ENCODE peak calls at places on chromosomes 1 and 21, in four cellular contexts. One of them, this sample, is unnamed.

GRCh38 chr1:155514582-155515187 is 47.9 kb downstream of the ASH1L start:
- DNase-seq in IMR-90: no peak
- DNase-seq in H9: no peak
- DNase-seq in H1: no peak
- DNase-seq in this sample: no peak

GRCh38 chr1:243598433-243598832 is 251.6 kb downstream of the AKT3 start:
- DNase-seq in IMR-90: peak; percentile 93
- DNase-seq in H9: no peak
- DNase-seq in H1: no peak
- DNase-seq in this sample: peak; percentile 36

GRCh38 chr1:27406354-27406665 is 13.9 kb downstream of the GPR3 start:
- DNase-seq in IMR-90: no peak
- DNase-seq in H9: no peak
- DNase-seq in H1: no peak
- DNase-seq in this sample: no peak

GRCh38 chr1:20484526-20485462 is 1.2 kb downstream of the CAMK2N1 start:
- DNase-seq in IMR-90: no peak
- DNase-seq in H9: no peak
- DNase-seq in H1: no peak
- DNase-seq in this sample: peak; percentile 68

GRCh38 chr1:209323743-209324142 is 259.8 kb upstream of the CAMK1G start:
- DNase-seq in IMR-90: no peak
- DNase-seq in H9: no peak
- DNase-seq in H1: no peak
- DNase-seq in this sample: no peak

GRCh38 chr1:110050602-110051261 is 16.3 kb downstream of the STRIP1 start:
- DNase-seq in IMR-90: peak; percentile 13
- DNase-seq in H9: no peak
- DNase-seq in H1: no peak
- DNase-seq in this sample: no peak

GRCh38 chr1:1359316-1359667 is 937 bp upstream of the MXRA8 start:
- DNase-seq in IMR-90: peak; percentile 83
- DNase-seq in H9: no peak
- DNase-seq in H1: no peak
- DNase-seq in this sample: no peak

GRCh38 chr1:153636312-153636711 is 2.4 kb downstream of the CHTOP start:
- DNase-seq in IMR-90: no peak
- DNase-seq in H9: no peak
- DNase-seq in H1: no peak
- DNase-seq in this sample: no peak

GRCh38 chr21:44259082-44259705 is 2.5 kb downstream of the DNMT3L start:
- DNase-seq in IMR-90: peak; percentile 37
- DNase-seq in H9: no peak
- DNase-seq in H1: no peak
- DNase-seq in this sample: no peak

GRCh38 chr21:44057960-44058651 is 46.0 kb downstream of the TRAPPC10 start:
- DNase-seq in IMR-90: peak; percentile 46
- DNase-seq in H9: no peak
- DNase-seq in H1: no peak
- DNase-seq in this sample: no peak

GRCh38 chr1:219413523-219413922 is 199.4 kb downstream of the ZC3H11B start:
- DNase-seq in IMR-90: no peak
- DNase-seq in H9: no peak
- DNase-seq in H1: no peak
- DNase-seq in this sample: no peak

GRCh38 chr1:109065137-109065536 is 10.7 kb downstream of the TAF13 start:
- DNase-seq in IMR-90: no peak
- DNase-seq in H9: no peak
- DNase-seq in H1: no peak
- DNase-seq in this sample: no peak

GRCh38 chr1:230172016-230172356 is 104.9 kb downstream of the GALNT2 start:
- DNase-seq in IMR-90: no peak
- DNase-seq in H9: no peak
- DNase-seq in H1: no peak
- DNase-seq in this sample: no peak

GRCh38 chr1:205582046-205582445 is 49.8 kb downstream of the ELK4 start:
- DNase-seq in IMR-90: no peak
- DNase-seq in H9: no peak
- DNase-seq in H1: no peak
- DNase-seq in this sample: no peak

GRCh38 chr1:155940531-155940992 is 876 bp upstream of the RXFP4 start:
- DNase-seq in IMR-90: peak; percentile 55
- DNase-seq in H9: no peak
- DNase-seq in H1: no peak
- DNase-seq in this sample: no peak

GRCh38 chr1:160220301-160220700 is 15.1 kb downstream of the PEA15 start:
- DNase-seq in IMR-90: no peak
- DNase-seq in H9: no peak
- DNase-seq in H1: no peak
- DNase-seq in this sample: no peak

GRCh38 chr21:30838536-30838935 is 9.0 kb upstream of the KRTAP7-1 start:
- DNase-seq in IMR-90: no peak
- DNase-seq in H9: no peak
- DNase-seq in H1: no peak
- DNase-seq in this sample: no peak

GRCh38 chr1:180586671-180587155 is 27.9 kb downstream of the OVAAL start:
- DNase-seq in IMR-90: peak; percentile 80
- DNase-seq in H9: no peak
- DNase-seq in H1: no peak
- DNase-seq in this sample: peak; percentile 42

GRCh38 chr1:184021666-184022198 is 15.8 kb downstream of the COLGALT2 start:
- DNase-seq in IMR-90: no peak
- DNase-seq in H9: no peak
- DNase-seq in H1: no peak
- DNase-seq in this sample: no peak

GRCh38 chr1:161478985-161479384 is 26.3 kb upstream of the FCGR2A start:
- DNase-seq in IMR-90: no peak
- DNase-seq in H9: no peak
- DNase-seq in H1: no peak
- DNase-seq in this sample: no peak
- H3K56ac ChIP-seq in IMR-90: no peak overlapping the region
- H3K56ac ChIP-seq in H9: no peak overlapping the region
- H3K56ac ChIP-seq in H1: no peak overlapping the region
- H3K56ac ChIP-seq in this sample: no peak overlapping the region

DNA sequence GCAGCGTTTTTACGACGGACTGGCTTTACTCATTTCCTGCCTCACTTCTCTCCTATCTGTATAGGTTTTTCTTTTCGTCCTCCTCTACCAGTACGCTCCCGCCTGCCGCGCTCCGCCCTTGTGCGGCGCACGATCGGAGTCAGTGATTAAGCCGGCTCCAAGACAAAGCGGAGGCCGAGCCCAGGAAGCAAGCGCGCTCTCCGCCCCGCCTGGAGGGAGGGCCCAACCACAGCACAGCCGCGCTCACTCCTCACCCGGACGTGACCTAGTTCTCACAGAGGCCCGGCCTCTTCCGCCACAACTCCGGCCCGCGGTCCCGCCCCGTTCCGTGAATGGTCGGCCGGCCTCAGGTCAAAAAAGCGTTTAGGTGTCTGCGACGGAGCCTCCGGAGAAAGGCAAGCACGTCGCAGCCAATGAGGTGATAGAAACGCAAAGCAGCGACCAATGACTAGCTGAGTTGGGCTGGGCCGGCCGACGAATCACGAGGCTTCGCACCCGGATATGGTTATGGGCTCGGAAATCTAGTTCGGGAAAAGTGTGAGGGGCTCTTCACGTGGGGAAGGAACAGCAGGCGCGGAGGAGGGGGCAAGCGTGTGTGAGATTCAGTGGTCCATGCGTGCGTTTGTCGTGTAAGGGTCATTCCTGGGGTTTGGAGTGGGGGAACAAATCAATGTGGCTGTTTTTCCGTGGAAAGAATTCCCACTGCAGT is at the start of gene METTL13:
- DNase-seq in IMR-90: peak; percentile 99
- DNase-seq in H9: peak; percentile 100
- DNase-seq in H1: peak; percentile 98
- DNase-seq in this sample: peak; percentile 100
- H3K56ac ChIP-seq in IMR-90: peak within 1 kb of the TSS; percentile 91
- H3K56ac ChIP-seq in H9: no peak within 1 kb of the TSS
- H3K56ac ChIP-seq in H1: peak within 1 kb of the TSS; percentile 85
- H3K56ac ChIP-seq in this sample: peak within 1 kb of the TSS; percentile 92

DNA sequence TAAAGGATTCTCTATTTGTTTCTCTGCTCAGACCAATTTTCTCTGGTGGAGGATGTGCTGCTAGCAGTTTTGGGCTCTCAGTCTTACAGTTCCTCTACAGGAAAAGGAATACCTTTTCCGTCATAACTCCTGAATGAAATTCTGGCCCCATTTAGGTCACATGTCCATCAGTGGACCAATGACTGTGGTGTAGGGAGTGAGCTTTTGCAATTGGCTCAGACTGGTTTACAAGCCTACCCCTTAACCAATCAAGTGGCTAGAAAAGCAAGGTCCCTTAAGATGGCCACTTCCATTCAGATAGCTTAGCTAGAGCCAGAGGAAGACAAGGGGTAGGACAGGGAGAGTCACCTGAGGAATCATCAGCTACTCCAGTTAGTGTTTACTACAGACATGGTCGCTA is 16.4 kb upstream of the ZNF281 start:
- DNase-seq in IMR-90: no peak
- DNase-seq in H9: no peak
- DNase-seq in H1: no peak
- DNase-seq in this sample: peak; percentile 31
- H3K56ac ChIP-seq in IMR-90: no peak overlapping the region
- H3K56ac ChIP-seq in H9: no peak overlapping the region
- H3K56ac ChIP-seq in H1: no peak overlapping the region
- H3K56ac ChIP-seq in this sample: no peak overlapping the region

DNA sequence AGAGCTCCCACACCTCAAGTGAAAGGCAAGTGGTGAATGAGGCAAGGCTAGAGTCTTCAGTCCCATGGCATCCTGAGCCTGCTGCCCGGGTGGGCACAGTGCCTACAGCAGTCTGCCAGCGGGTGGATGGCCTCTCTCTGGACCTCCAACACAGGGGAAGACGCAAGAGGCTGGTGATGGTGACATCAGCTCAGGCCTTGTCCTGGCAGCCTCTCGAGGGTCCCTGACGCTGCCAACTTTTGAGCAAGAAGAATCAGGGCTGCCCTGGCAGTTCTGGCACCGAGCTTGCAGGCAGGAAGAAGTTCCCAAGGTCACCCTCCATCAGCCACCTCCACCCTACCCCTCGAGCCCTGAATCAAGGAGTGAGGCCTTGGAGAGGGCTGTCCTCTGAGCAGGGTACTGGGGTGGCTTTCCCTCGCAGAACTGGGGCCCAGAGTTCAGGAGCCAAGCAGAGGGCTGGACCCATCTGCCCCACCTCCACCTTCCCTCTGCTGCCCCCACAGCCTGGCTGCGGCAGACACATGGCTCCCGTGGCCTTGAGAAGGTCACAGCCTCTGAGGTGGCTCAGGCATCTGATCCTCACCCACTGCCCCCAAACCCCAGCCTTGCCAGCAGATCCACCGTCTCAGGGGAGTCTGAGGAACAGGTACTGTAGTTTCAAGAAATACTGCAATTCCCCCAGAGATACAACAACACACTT is 5.8 kb downstream of the RAP1GAP start:
- DNase-seq in IMR-90: no peak
- DNase-seq in H9: no peak
- DNase-seq in H1: no peak
- DNase-seq in this sample: no peak
- H3K56ac ChIP-seq in IMR-90: no peak overlapping the region
- H3K56ac ChIP-seq in H9: no peak overlapping the region
- H3K56ac ChIP-seq in H1: no peak overlapping the region
- H3K56ac ChIP-seq in this sample: no peak overlapping the region

GRCh38 chr1:112453876-112454275 is 54.9 kb upstream of the WNT2B start:
- DNase-seq in IMR-90: no peak
- DNase-seq in H9: no peak
- DNase-seq in H1: no peak
- DNase-seq in this sample: peak; percentile 51
- H3K56ac ChIP-seq in IMR-90: no peak overlapping the region
- H3K56ac ChIP-seq in H9: no peak overlapping the region
- H3K56ac ChIP-seq in H1: no peak overlapping the region
- H3K56ac ChIP-seq in this sample: no peak overlapping the region

GRCh38 chr1:173779946-173780345 is 44.5 kb upstream of the DARS2 start:
- DNase-seq in IMR-90: no peak
- DNase-seq in H9: no peak
- DNase-seq in H1: no peak
- DNase-seq in this sample: no peak

GRCh38 chr1:173789841-173790240 is 34.6 kb upstream of the DARS2 start:
- DNase-seq in IMR-90: no peak
- DNase-seq in H9: no peak
- DNase-seq in H1: no peak
- DNase-seq in this sample: no peak

DNA sequence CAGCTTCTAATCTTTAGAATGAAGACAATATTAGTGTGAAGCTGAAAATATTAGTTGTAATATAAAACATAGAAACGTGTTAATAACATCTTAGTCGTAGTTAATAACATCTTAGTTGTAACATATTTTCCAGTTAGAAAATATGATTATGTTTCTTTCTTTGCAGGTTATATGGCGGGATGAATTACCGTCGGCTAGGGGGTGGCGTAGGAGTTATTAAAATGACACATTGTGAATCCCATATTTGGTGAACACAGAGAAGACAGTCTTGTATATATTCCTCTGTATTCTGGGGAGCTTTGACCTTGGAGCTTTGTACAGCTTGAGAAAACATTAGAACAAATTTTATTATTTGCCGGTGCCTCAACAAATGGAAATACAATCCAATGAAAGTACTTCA is 39.5 kb upstream of the DARS2 start:
- DNase-seq in IMR-90: no peak
- DNase-seq in H9: no peak
- DNase-seq in H1: no peak
- DNase-seq in this sample: no peak
- H3K56ac ChIP-seq in IMR-90: no peak overlapping the region
- H3K56ac ChIP-seq in H9: no peak overlapping the region
- H3K56ac ChIP-seq in H1: no peak overlapping the region
- H3K56ac ChIP-seq in this sample: no peak overlapping the region

DNA sequence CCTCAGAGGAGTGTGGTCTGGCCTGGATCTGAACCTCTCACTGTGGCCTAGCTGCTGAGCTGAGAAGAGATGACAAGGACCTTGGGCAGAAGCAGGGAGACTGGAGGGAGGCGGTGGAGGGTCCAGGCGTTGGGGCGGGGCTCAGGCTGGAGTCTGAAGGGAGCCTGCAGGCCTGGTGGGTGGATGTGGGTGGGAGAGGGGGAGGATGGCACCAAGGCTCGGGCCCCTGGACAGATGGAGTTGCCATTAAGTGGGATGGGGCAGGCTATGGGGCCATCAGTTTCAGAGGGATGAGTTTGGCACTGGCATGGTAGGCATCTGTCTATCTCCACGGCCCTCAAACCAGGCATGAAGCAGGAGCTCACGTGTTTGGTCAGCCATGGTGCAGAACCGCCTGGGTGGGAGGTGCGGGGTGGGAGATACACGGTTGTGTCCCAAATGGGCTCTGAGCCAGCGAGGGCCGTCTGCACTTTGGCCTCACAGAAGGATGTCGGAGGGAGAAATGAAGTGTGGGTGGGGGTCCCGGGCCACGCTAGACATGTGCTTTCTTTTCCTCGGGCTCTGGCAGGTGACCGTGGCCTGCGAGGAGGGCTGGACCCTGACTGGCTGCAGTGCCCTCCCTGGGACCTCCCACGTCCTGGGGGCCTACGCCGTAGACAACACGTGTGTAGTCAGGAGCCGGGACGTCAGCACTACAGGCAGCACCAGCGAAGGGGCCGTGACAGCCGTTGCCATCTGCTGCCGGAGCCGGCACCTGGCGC is 23.6 kb downstream of the PCSK9 start:
- DNase-seq in IMR-90: no peak
- DNase-seq in H9: peak; percentile 36
- DNase-seq in H1: no peak
- DNase-seq in this sample: no peak
- H3K56ac ChIP-seq in IMR-90: no peak overlapping the region
- H3K56ac ChIP-seq in H9: no peak overlapping the region
- H3K56ac ChIP-seq in H1: no peak overlapping the region
- H3K56ac ChIP-seq in this sample: no peak overlapping the region

This sample was measured in mesendoderm.